ENCODE peak calls at places on chromosomes 16 and 17, in nine cellular contexts. K is HCT116, H is mammary epithelial cell, A is fibroblast of lung, X is endothelial cell of umbilical vein, B is neural progenitor cell, J is hepatocyte, U is PC-9, V is GM23338. G is an unnamed sample.

GRCh38 chr16:12775689-12776236 is 27.9 kb downstream of the CPPED1 start:
- DNase-seq in K (no peak), H (no peak), A (no peak), X (no peak), B (no peak), J (no peak), U (no peak), V (no peak), G (no peak)

GRCh38 chr17:48613862-48614694 is 1.0 kb downstream of the HOXB8 start:
- DNase-seq in K (no peak), H (no peak), A (no peak), X (peak; percentile 60), B (peak; percentile 71), J (no peak), U (no peak), V (peak; percentile 60), G (no peak)

GRCh38 chr17:74746376-74746775 is 2.1 kb upstream of the NHERF1 start:
- DNase-seq in K (no peak), H (no peak), A (no peak), X (no peak), B (peak; percentile 59), J (no peak), U (no peak), V (no peak), G (no peak)

GRCh38 chr17:20935740-20936139 is 107.1 kb downstream of the USP22 start:
- DNase-seq in K (no peak), H (peak; percentile 96), A (peak; percentile 70), X (peak; percentile 91), B (no peak), J (no peak), U (no peak), V (no peak), G (no peak)

GRCh38 chr16:591892-592517 is 2.1 kb downstream of the RAB40C start:
- DNase-seq in K (no peak), H (no peak), A (no peak), X (no peak), B (no peak), J (no peak), U (no peak), V (no peak), G (no peak)

GRCh38 chr17:63996430-63997182 is 1.5 kb upstream of the PRR29 start:
- DNase-seq in K (no peak), H (no peak), A (no peak), X (no peak), B (peak; percentile 0), J (no peak), U (no peak), V (no peak), G (no peak)

GRCh38 chr17:30550512-30551273 is 73.5 kb downstream of the GOSR1 start:
- DNase-seq in K (peak; percentile 40), H (peak; percentile 42), A (peak; percentile 33), X (no peak), B (no peak), J (no peak), U (peak; percentile 67), V (no peak), G (no peak)

GRCh38 chr16:55760665-55761035 is 72.2 kb downstream of the CES1 start:
- DNase-seq in K (no peak), H (no peak), A (peak; percentile 58), X (no peak), B (no peak), J (no peak), U (no peak), V (no peak), G (no peak)

GRCh38 chr16:89373355-89374110 is 116.8 kb downstream of the ANKRD11 start:
- DNase-seq in K (no peak), H (no peak), A (peak; percentile 60), X (peak; percentile 43), B (no peak), J (peak; percentile 57), U (no peak), V (no peak), G (no peak)

GRCh38 chr16:49856741-49857330 is 924 bp upstream of the ZNF423 start:
- DNase-seq in K (peak; percentile 35), H (peak; percentile 73), A (peak; percentile 78), X (peak; percentile 77), B (peak; percentile 93), J (peak; percentile 93), U (peak; percentile 10), V (peak; percentile 89), G (peak; percentile 92)

GRCh38 chr16:60478810-60479209 is 1557.4 kb downstream of the CDH8 start:
- DNase-seq in K (no peak), H (no peak), A (no peak), X (no peak), B (no peak), J (no peak), U (no peak), V (no peak), G (no peak)

GRCh38 chr17:32882734-32883133 is 5.8 kb upstream of the MYO1D start:
- DNase-seq in K (no peak), H (peak; percentile 65), A (no peak), X (no peak), B (no peak), J (no peak), U (no peak), V (no peak), G (no peak)

GRCh38 chr17:33564146-33564545 is 271.1 kb upstream of the ASIC2 start:
- DNase-seq in K (no peak), H (no peak), A (no peak), X (no peak), B (no peak), J (no peak), U (no peak), V (no peak), G (no peak)

GRCh38 chr16:12471383-12471782 is 332.3 kb downstream of the CPPED1 start:
- DNase-seq in K (no peak), H (no peak), A (no peak), X (no peak), B (no peak), J (no peak), U (no peak), V (no peak), G (no peak)

GRCh38 chr17:40304464-40304863 is 4.5 kb upstream of the RARA start:
- DNase-seq in K (no peak), H (no peak), A (peak; percentile 77), X (no peak), B (no peak), J (no peak), U (no peak), V (no peak), G (no peak)

GRCh38 chr17:7341842-7342241 is 5.5 kb downstream of the ACAP1 start:
- DNase-seq in K (no peak), H (no peak), A (no peak), X (no peak), B (no peak), J (no peak), U (no peak), V (no peak), G (no peak)

GRCh38 chr17:61789872-61790271 is 73.5 kb downstream of the BRIP1 start:
- DNase-seq in K (no peak), H (no peak), A (no peak), X (no peak), B (no peak), J (no peak), U (no peak), V (no peak), G (no peak)

GRCh38 chr17:73476890-73477350 is 165.1 kb upstream of the CDC42EP4 start:
- DNase-seq in K (no peak), H (no peak), A (no peak), X (no peak), B (no peak), J (no peak), U (no peak), V (no peak), G (no peak)

GRCh38 chr17:2849327-2849670 is 53.1 kb downstream of the RAP1GAP2 start:
- DNase-seq in K (no peak), H (no peak), A (no peak), X (no peak), B (peak; percentile 29), J (no peak), U (no peak), V (peak; percentile 68), G (peak; percentile 79)

GRCh38 chr17:73717690-73718089 is 73.4 kb upstream of the SDK2 start:
- DNase-seq in K (no peak), H (no peak), A (no peak), X (no peak), B (no peak), J (no peak), U (no peak), V (no peak), G (no peak)

DNA sequence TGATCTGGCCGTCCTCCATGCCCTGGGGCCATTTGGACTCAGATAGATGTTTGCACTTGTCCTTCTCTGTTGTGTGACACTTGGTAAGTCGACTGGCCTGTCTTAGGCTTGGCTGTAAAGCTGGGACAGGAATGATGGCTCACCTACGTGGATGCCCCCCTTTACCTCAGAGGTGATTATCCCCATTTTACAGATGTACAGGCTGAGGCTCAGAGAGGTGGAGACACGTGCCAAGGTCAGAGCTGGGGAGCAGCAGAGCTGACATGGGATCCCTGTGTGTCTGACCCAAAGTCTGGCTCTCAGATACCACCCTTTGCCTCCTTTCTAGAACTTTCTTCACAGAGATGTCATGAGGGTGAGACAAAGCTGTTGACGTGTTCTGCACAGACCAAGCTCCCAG is 71.3 kb upstream of the CIBAR2 start:
- DNase-seq in K (no peak), H (no peak), A (no peak), X (no peak), B (no peak), J (no peak), U (no peak), V (no peak), G (no peak)
- H3K79me2 ChIP-seq in K (peaks cover 46% of the 10 kb centered on the region), H (no peaks in the 10 kb centered on the region), A (peaks cover 42% of the 10 kb centered on the region), X (no peaks in the 10 kb centered on the region), B (no peaks in the 10 kb centered on the region), J (peaks cover 79% of the 10 kb centered on the region), U (no peaks in the 10 kb centered on the region), V (peaks cover 63% of the 10 kb centered on the region), G (peaks cover 42% of the 10 kb centered on the region)

GRCh38 chr17:4329838-4330237 is 36.6 kb downstream of the UBE2G1 start:
- DNase-seq in K (peak; percentile 93), H (peak; percentile 96), A (peak; percentile 96), X (peak; percentile 54), B (no peak), J (peak; percentile 49), U (peak; percentile 37), V (no peak), G (no peak)
- H3K79me2 ChIP-seq in K (peaks cover 99% of the 10 kb centered on the region), H (peaks cover 99% of the 10 kb centered on the region), A (peaks cover 70% of the 10 kb centered on the region), X (peaks cover 97% of the 10 kb centered on the region), B (peaks cover 100% of the 10 kb centered on the region), J (peaks cover 100% of the 10 kb centered on the region), U (peaks cover 97% of the 10 kb centered on the region), V (peaks cover 100% of the 10 kb centered on the region), G (peaks cover 100% of the 10 kb centered on the region)

DNA sequence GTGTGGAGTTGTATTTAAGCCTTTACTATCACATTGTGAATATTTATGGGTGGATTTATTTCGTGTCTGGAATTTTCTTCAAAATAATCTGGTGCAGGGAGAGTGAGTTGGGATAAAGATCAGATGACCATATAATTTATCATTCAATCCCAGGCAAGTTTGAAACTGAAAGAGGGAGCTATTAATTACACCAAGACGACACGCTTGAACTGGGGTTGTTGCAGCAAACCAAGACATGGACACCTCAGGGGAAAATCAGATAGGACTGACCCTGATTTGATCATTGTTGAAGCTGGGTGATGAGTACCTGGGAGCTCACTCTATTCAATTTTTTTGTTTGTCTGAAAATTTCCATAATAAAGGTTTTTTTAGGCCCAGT is 42.2 kb downstream of the LDHD start:
- DNase-seq in K (no peak), H (no peak), A (no peak), X (no peak), B (no peak), J (no peak), U (no peak), V (no peak), G (no peak)
- H3K79me2 ChIP-seq in K (peaks cover 64% of the 10 kb centered on the region), H (peaks cover 75% of the 10 kb centered on the region), A (peaks cover 10% of the 10 kb centered on the region), X (peaks cover 35% of the 10 kb centered on the region), B (peaks cover 98% of the 10 kb centered on the region), J (peaks cover 91% of the 10 kb centered on the region), U (peaks cover 92% of the 10 kb centered on the region), V (peaks cover 91% of the 10 kb centered on the region), G (peaks cover 87% of the 10 kb centered on the region)

GRCh38 chr16:84592718-84593117 is 25.2 kb downstream of the COTL1 start:
- DNase-seq in K (no peak), H (no peak), A (no peak), X (no peak), B (no peak), J (no peak), U (no peak), V (no peak), G (no peak)
- H3K79me2 ChIP-seq in K (peaks cover 70% of the 10 kb centered on the region), H (peaks cover 82% of the 10 kb centered on the region), A (peaks cover 75% of the 10 kb centered on the region), X (peaks cover 60% of the 10 kb centered on the region), B (peaks cover 47% of the 10 kb centered on the region), J (peaks cover 26% of the 10 kb centered on the region), U (peaks cover 83% of the 10 kb centered on the region), V (peaks cover 58% of the 10 kb centered on the region), G (peaks cover 80% of the 10 kb centered on the region)